ENCODE peak calls at places on chromosome 14, in seven cellular contexts. One of them, this sample, is unnamed.

GRCh38 chr14:51424569-51425251 is 184.7 kb downstream of the TMX1 start:
- DNase-seq in GM20000: no peak
- DNase-seq in GM12864: no peak
- DNase-seq in fibroblast of pulmonary artery: peak
- DNase-seq in psoas muscle: peak
- DNase-seq in spleen: no peak
- DNase-seq in CD4-positive, alpha-beta T cell: no peak
- DNase-seq in this sample: no peak

GRCh38 chr14:90489916-90490726 is 93.3 kb downstream of the CALM1 start:
- DNase-seq in GM20000: no peak
- DNase-seq in GM12864: no peak
- DNase-seq in fibroblast of pulmonary artery: peak
- DNase-seq in psoas muscle: no peak
- DNase-seq in spleen: no peak
- DNase-seq in CD4-positive, alpha-beta T cell: no peak
- DNase-seq in this sample: no peak

GRCh38 chr14:64806202-64806861 is 73.4 kb downstream of the SPTB start:
- DNase-seq in GM20000: no peak
- DNase-seq in GM12864: no peak
- DNase-seq in fibroblast of pulmonary artery: peak
- DNase-seq in psoas muscle: peak
- DNase-seq in spleen: peak
- DNase-seq in CD4-positive, alpha-beta T cell: no peak
- DNase-seq in this sample: no peak

GRCh38 chr14:101972126-101972785 is 7.9 kb downstream of the DYNC1H1 start:
- DNase-seq in GM20000: no peak
- DNase-seq in GM12864: no peak
- DNase-seq in fibroblast of pulmonary artery: peak
- DNase-seq in psoas muscle: peak
- DNase-seq in spleen: no peak
- DNase-seq in CD4-positive, alpha-beta T cell: no peak
- DNase-seq in this sample: peak

GRCh38 chr14:91284146-91284790 is 39.8 kb upstream of the GPR68 start:
- DNase-seq in GM20000: no peak
- DNase-seq in GM12864: no peak
- DNase-seq in fibroblast of pulmonary artery: peak
- DNase-seq in psoas muscle: no peak
- DNase-seq in spleen: no peak
- DNase-seq in CD4-positive, alpha-beta T cell: no peak
- DNase-seq in this sample: no peak

GRCh38 chr14:92341791-92342190 is 18.8 kb downstream of the SLC24A4 start:
- DNase-seq in GM20000: no peak
- DNase-seq in GM12864: no peak
- DNase-seq in fibroblast of pulmonary artery: no peak
- DNase-seq in psoas muscle: no peak
- DNase-seq in spleen: no peak
- DNase-seq in CD4-positive, alpha-beta T cell: no peak
- DNase-seq in this sample: no peak

GRCh38 chr14:77140937-77141591 is 527 bp downstream of the ZDHHC22 start:
- DNase-seq in GM20000: peak
- DNase-seq in GM12864: no peak
- DNase-seq in fibroblast of pulmonary artery: peak
- DNase-seq in psoas muscle: no peak
- DNase-seq in spleen: peak
- DNase-seq in CD4-positive, alpha-beta T cell: no peak
- DNase-seq in this sample: peak

GRCh38 chr14:101480022-101480746 is 81.1 kb upstream of the DIO3 start:
- DNase-seq in GM20000: no peak
- DNase-seq in GM12864: no peak
- DNase-seq in fibroblast of pulmonary artery: no peak
- DNase-seq in psoas muscle: no peak
- DNase-seq in spleen: peak
- DNase-seq in CD4-positive, alpha-beta T cell: no peak
- DNase-seq in this sample: peak

GRCh38 chr14:77991128-77991772 is 178.9 kb upstream of the NRXN3 start:
- DNase-seq in GM20000: no peak
- DNase-seq in GM12864: no peak
- DNase-seq in fibroblast of pulmonary artery: no peak
- DNase-seq in psoas muscle: no peak
- DNase-seq in spleen: no peak
- DNase-seq in CD4-positive, alpha-beta T cell: no peak
- DNase-seq in this sample: no peak

GRCh38 chr14:32259368-32260013 is 56.4 kb upstream of the RNU6-8 start:
- DNase-seq in GM20000: peak
- DNase-seq in GM12864: peak
- DNase-seq in fibroblast of pulmonary artery: peak
- DNase-seq in psoas muscle: no peak
- DNase-seq in spleen: no peak
- DNase-seq in CD4-positive, alpha-beta T cell: no peak
- DNase-seq in this sample: no peak

GRCh38 chr14:55780156-55780946 is 200.3 kb downstream of the KTN1 start:
- DNase-seq in GM20000: no peak
- DNase-seq in GM12864: no peak
- DNase-seq in fibroblast of pulmonary artery: peak
- DNase-seq in psoas muscle: peak
- DNase-seq in spleen: no peak
- DNase-seq in CD4-positive, alpha-beta T cell: no peak
- DNase-seq in this sample: no peak

GRCh38 chr14:105646175-105646574 is 119.8 kb downstream of the TMEM121 start:
- DNase-seq in GM20000: no peak
- DNase-seq in GM12864: no peak
- DNase-seq in fibroblast of pulmonary artery: no peak
- DNase-seq in psoas muscle: no peak
- DNase-seq in spleen: peak
- DNase-seq in CD4-positive, alpha-beta T cell: no peak
- DNase-seq in this sample: no peak

GRCh38 chr14:105647784-105648608 is 121.6 kb downstream of the TMEM121 start:
- DNase-seq in GM20000: no peak
- DNase-seq in GM12864: no peak
- DNase-seq in fibroblast of pulmonary artery: no peak
- DNase-seq in psoas muscle: no peak
- DNase-seq in spleen: peak
- DNase-seq in CD4-positive, alpha-beta T cell: no peak
- DNase-seq in this sample: no peak
- TF ChIP-seq CTCF in GM20000: no peak
- TF ChIP-seq CTCF in GM12864: no peak
- TF ChIP-seq CTCF in fibroblast of pulmonary artery: no peak
- TF ChIP-seq CTCF in psoas muscle: no peak
- TF ChIP-seq CTCF in spleen: no peak
- TF ChIP-seq CTCF in CD4-positive, alpha-beta T cell: no peak
- TF ChIP-seq CTCF in this sample: no peak

GRCh38 chr14:79809849-79810612 is 401.3 kb downstream of the DIO2 start:
- DNase-seq in GM20000: no peak
- DNase-seq in GM12864: no peak
- DNase-seq in fibroblast of pulmonary artery: peak
- DNase-seq in psoas muscle: no peak
- DNase-seq in spleen: no peak
- DNase-seq in CD4-positive, alpha-beta T cell: no peak
- DNase-seq in this sample: no peak
- TF ChIP-seq CTCF in GM20000: no peak
- TF ChIP-seq CTCF in GM12864: peak
- TF ChIP-seq CTCF in fibroblast of pulmonary artery: peak
- TF ChIP-seq CTCF in psoas muscle: peak
- TF ChIP-seq CTCF in spleen: no peak
- TF ChIP-seq CTCF in CD4-positive, alpha-beta T cell: no peak
- TF ChIP-seq CTCF in this sample: no peak

GRCh38 chr14:99522934-99523660 is 41.9 kb downstream of the CCNK start:
- DNase-seq in GM20000: no peak
- DNase-seq in GM12864: no peak
- DNase-seq in fibroblast of pulmonary artery: no peak
- DNase-seq in psoas muscle: peak
- DNase-seq in spleen: peak
- DNase-seq in CD4-positive, alpha-beta T cell: no peak
- DNase-seq in this sample: peak

GRCh38 chr14:99523661-99524050 is 42.4 kb downstream of the CCNK start:
- DNase-seq in GM20000: no peak
- DNase-seq in GM12864: no peak
- DNase-seq in fibroblast of pulmonary artery: no peak
- DNase-seq in psoas muscle: peak
- DNase-seq in spleen: peak
- DNase-seq in CD4-positive, alpha-beta T cell: no peak
- DNase-seq in this sample: peak

GRCh38 chr14:99525699-99526080 is 44.5 kb downstream of the CCNK start:
- DNase-seq in GM20000: no peak
- DNase-seq in GM12864: no peak
- DNase-seq in fibroblast of pulmonary artery: no peak
- DNase-seq in psoas muscle: no peak
- DNase-seq in spleen: no peak
- DNase-seq in CD4-positive, alpha-beta T cell: no peak
- DNase-seq in this sample: no peak

GRCh38 chr14:99524091-99524661 is 43.0 kb downstream of the CCNK start:
- DNase-seq in GM20000: no peak
- DNase-seq in GM12864: no peak
- DNase-seq in fibroblast of pulmonary artery: no peak
- DNase-seq in psoas muscle: peak
- DNase-seq in spleen: peak
- DNase-seq in CD4-positive, alpha-beta T cell: no peak
- DNase-seq in this sample: peak

DNA sequence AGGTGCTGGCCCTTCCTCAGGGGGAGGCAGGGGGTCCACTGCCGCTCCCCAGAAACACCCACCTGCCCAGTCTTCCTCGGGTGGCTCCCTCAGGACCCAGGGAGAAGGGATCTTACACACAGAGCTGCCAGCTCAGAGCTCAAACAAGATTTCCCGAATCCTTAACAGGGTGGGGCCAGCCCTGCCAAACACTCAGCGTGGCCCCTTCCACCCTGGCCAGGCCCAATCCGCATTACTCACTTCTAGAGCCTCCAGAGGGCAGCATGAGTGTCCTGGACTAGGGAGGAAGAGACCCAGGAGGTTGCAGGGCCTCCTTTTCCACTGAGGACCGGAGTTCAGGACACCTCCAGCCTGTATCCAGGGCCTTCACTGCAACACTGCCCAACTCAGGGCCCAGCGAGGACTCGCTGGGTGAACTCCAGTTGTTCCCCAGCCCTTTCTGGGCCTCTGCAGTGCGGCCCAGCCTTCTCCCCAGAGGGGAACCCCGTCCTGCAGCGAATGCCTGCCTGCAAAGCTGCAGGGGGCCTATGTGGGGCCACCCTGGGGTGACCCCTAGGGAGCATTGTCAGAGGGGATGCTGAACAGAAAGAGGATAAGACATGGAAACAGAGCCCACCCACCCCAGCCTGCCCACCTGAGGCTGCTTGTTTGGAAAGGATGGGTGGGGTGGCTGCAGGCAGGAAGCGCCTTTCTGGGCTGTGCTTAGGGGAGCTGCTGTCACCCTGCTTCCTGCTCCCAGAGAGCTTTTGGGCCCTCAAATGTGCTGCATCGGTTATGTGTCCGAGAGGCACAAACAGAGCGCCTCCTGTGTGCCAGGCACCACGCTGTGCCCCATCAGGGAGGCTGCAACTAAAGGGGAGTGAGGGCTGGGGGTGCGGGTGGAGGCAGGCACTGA is 43.8 kb downstream of the CCNK start:
- DNase-seq in GM20000: no peak
- DNase-seq in GM12864: no peak
- DNase-seq in fibroblast of pulmonary artery: peak
- DNase-seq in psoas muscle: peak
- DNase-seq in spleen: peak
- DNase-seq in CD4-positive, alpha-beta T cell: no peak
- DNase-seq in this sample: peak
- TF ChIP-seq CTCF in GM20000: no peak
- TF ChIP-seq CTCF in GM12864: peak
- TF ChIP-seq CTCF in fibroblast of pulmonary artery: peak
- TF ChIP-seq CTCF in psoas muscle: no peak
- TF ChIP-seq CTCF in spleen: no peak
- TF ChIP-seq CTCF in CD4-positive, alpha-beta T cell: no peak
- TF ChIP-seq CTCF in this sample: no peak

DNA sequence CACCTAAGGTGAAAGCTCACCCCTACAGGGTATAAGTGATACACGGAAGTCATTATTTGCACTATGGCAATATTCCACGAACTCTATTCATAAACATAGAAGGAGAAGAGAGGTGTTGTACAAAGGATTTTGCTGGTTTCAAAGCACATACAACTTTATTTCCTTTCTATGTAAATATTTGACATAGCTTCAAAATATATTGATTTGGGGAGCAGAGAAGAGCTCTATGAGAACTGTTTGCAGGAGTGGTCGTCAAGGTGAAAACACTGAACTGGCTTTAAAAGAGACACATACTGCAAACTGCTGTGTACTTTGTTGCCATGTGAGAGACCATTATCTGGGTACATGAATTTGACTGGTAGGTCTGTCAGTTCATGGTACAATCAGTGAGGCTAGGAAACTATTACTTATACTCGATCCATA is 16.7 kb downstream of the CNIH1 start:
- DNase-seq in GM20000: no peak
- DNase-seq in GM12864: no peak
- DNase-seq in fibroblast of pulmonary artery: no peak
- DNase-seq in psoas muscle: no peak
- DNase-seq in spleen: no peak
- DNase-seq in CD4-positive, alpha-beta T cell: no peak
- DNase-seq in this sample: no peak
- TF ChIP-seq CTCF in GM20000: no peak
- TF ChIP-seq CTCF in GM12864: no peak
- TF ChIP-seq CTCF in fibroblast of pulmonary artery: no peak
- TF ChIP-seq CTCF in psoas muscle: no peak
- TF ChIP-seq CTCF in spleen: no peak
- TF ChIP-seq CTCF in CD4-positive, alpha-beta T cell: no peak
- TF ChIP-seq CTCF in this sample: no peak

DNA sequence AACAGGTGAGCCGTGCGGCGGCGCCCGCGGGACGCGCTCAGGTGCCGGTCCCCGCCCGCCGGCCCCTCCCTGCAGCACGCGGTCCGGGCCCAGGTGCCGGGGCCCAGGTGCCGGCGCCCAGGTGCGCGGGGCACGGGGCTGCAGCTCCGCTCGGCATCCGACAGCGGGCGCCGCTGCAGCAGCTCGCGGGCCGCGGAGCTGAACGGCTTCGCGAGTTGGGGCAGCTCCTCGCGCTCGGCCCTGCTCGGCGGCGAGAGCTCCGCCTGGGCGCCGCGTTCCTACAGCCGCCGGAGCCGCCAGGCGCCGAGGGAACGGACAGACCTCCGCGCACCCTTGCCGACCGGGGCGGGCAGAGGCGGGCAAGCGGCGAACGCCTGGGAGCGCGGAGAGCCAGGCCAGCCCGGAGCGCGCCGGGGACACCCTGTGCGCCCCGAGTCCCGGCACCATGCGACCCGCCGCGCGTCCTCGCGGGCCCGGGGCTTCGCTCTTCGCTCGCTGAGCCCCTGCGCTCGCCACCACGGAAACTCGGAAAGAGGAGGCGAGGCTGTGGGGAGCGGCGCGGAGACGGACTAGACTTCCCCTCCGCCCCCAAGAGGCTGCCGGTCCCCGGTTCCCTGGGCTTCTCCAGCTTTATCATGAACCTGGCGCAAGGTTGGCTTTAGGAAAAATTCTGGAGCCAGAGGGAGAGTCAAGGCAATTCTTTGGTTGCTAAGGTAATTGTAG is at the start of gene RGS6:
- DNase-seq in GM20000: peak
- DNase-seq in GM12864: no peak
- DNase-seq in fibroblast of pulmonary artery: peak
- DNase-seq in psoas muscle: no peak
- DNase-seq in spleen: no peak
- DNase-seq in CD4-positive, alpha-beta T cell: no peak
- DNase-seq in this sample: peak
- TF ChIP-seq CTCF in GM20000: peak
- TF ChIP-seq CTCF in GM12864: peak
- TF ChIP-seq CTCF in fibroblast of pulmonary artery: no peak
- TF ChIP-seq CTCF in psoas muscle: no peak
- TF ChIP-seq CTCF in spleen: no peak
- TF ChIP-seq CTCF in CD4-positive, alpha-beta T cell: no peak
- TF ChIP-seq CTCF in this sample: no peak

GRCh38 chr14:95174184-95174804 is 17.0 kb upstream of the DICER1 start:
- DNase-seq in GM20000: no peak
- DNase-seq in GM12864: no peak
- DNase-seq in fibroblast of pulmonary artery: peak
- DNase-seq in psoas muscle: no peak
- DNase-seq in spleen: no peak
- DNase-seq in CD4-positive, alpha-beta T cell: no peak
- DNase-seq in this sample: no peak
- TF ChIP-seq CTCF in GM20000: no peak
- TF ChIP-seq CTCF in GM12864: no peak
- TF ChIP-seq CTCF in fibroblast of pulmonary artery: peak
- TF ChIP-seq CTCF in psoas muscle: no peak
- TF ChIP-seq CTCF in spleen: no peak
- TF ChIP-seq CTCF in CD4-positive, alpha-beta T cell: no peak
- TF ChIP-seq CTCF in this sample: no peak